ENCODE peak calls at places on chromosomes 2 and 18, in nine cellular contexts. B is AG20443, P is T-helper 22 cell, G is epithelial cell of esophagus, M is GM10248, Z is cardiac fibroblast, X is H54, W is SK-MEL-5, D is NCI-H2227 treated with DMSO at 0.1 percent for 48 hours. Y is an unnamed sample.

GRCh38 chr2:111049792-111050640 is 70.7 kb upstream of the BCL2L11 start:
- DNase-seq in B (peak; percentile 1), P (no peak), G (no peak), M (peak; percentile 37), Z (no peak), X (no peak), W (no peak), D (no peak), Y (no peak)

GRCh38 chr2:42054657-42055430 is 7.0 kb downstream of the PKDCC start:
- DNase-seq in B (no peak), P (no peak), G (no peak), M (no peak), Z (no peak), X (no peak), W (no peak), D (no peak), Y (no peak)

GRCh38 chr2:142965464-142965863 is 88.0 kb downstream of the KYNU start:
- DNase-seq in B (no peak), P (no peak), G (peak; percentile 54), M (no peak), Z (peak; percentile 55), X (no peak), W (no peak), D (no peak), Y (no peak)

GRCh38 chr2:115887209-115887776 is 1444.9 kb downstream of the DPP10 start:
- DNase-seq in B (no peak), P (no peak), G (no peak), M (no peak), Z (no peak), X (no peak), W (no peak), D (no peak), Y (no peak)

GRCh38 chr2:234808907-234809306 is 142.9 kb upstream of the SH3BP4 start:
- DNase-seq in B (no peak), P (no peak), G (no peak), M (no peak), Z (no peak), X (no peak), W (no peak), D (no peak), Y (no peak)

GRCh38 chr2:217186152-217186551 is 326.3 kb upstream of the TNP1 start:
- DNase-seq in B (no peak), P (no peak), G (no peak), M (no peak), Z (no peak), X (no peak), W (no peak), D (no peak), Y (no peak)

GRCh38 chr2:199606193-199606780 is 148.5 kb upstream of the SATB2 start:
- DNase-seq in B (no peak), P (no peak), G (no peak), M (no peak), Z (no peak), X (no peak), W (peak; percentile 12), D (no peak), Y (no peak)

GRCh38 chr18:46148810-46149209 is 44.6 kb downstream of the HAUS1 start:
- DNase-seq in B (peak; percentile 65), P (no peak), G (peak; percentile 66), M (peak; percentile 43), Z (peak; percentile 76), X (no peak), W (peak; percentile 86), D (peak; percentile 55), Y (no peak)

GRCh38 chr2:101435011-101435862 is 39.7 kb downstream of the RFX8 start:
- DNase-seq in B (peak; percentile 36), P (no peak), G (peak; percentile 34), M (no peak), Z (peak; percentile 75), X (no peak), W (no peak), D (peak; percentile 15), Y (no peak)

GRCh38 chr18:8515142-8515865 is 93.9 kb upstream of the RAB12 start:
- DNase-seq in B (no peak), P (no peak), G (no peak), M (no peak), Z (no peak), X (no peak), W (no peak), D (no peak), Y (no peak)